ENCODE peak calls at places on chromosomes 4 and X, in four cellular contexts. Y is H1, W is HepG2, P is GM12878. Q is an unnamed sample.

GRCh38 chr4:40555176-40555900 is 74.3 kb downstream of the RBM47 start:
- DNase-seq in Y (no peak), W (no peak), P (no peak), Q (no peak)

GRCh38 chr4:76194325-76194724 is 19.3 kb downstream of the SCARB2 start:
- DNase-seq in Y (no peak), W (no peak), P (no peak), Q (no peak)

GRCh38 chr4:161650812-161651211 is 513.0 kb downstream of the FSTL5 start:
- DNase-seq in Y (no peak), W (no peak), P (peak), Q (no peak)

GRCh38 chr4:119865789-119866188 is 200.9 kb downstream of the MAD2L1 start:
- DNase-seq in Y (no peak), W (no peak), P (no peak), Q (no peak)

GRCh38 chr4:39037491-39037825 is 5.2 kb upstream of the TMEM156 start:
- DNase-seq in Y (no peak), W (no peak), P (no peak), Q (no peak)

GRCh38 chr4:182560358-182560757 is 317.2 kb downstream of the TENM3 start:
- DNase-seq in Y (peak), W (no peak), P (no peak), Q (no peak)

GRCh38 chr4:162497564-162498167 is 333.9 kb upstream of the FSTL5 start:
- DNase-seq in Y (no peak), W (peak), P (no peak), Q (peak)

GRCh38 chr4:121155893-121156292 is 8.2 kb downstream of the TNIP3 start:
- DNase-seq in Y (no peak), W (no peak), P (no peak), Q (peak)

GRCh38 chr4:94363136-94363655 is 20.6 kb upstream of the HPGDS start:
- DNase-seq in Y (no peak), W (no peak), P (no peak), Q (no peak)

GRCh38 chr4:13860126-13860525 is 232.6 kb upstream of the BOD1L1 start:
- DNase-seq in Y (no peak), W (peak), P (no peak), Q (peak)

GRCh38 chrX:66602381-66602938 is 36.4 kb downstream of the EDA2R start:
- DNase-seq in Y (no peak), W (peak), P (no peak), Q (no peak)

GRCh38 chrX:20988118-20988517 is 386.1 kb upstream of the CNKSR2 start:
- DNase-seq in Y (no peak), W (no peak), P (no peak), Q (no peak)

GRCh38 chr4:17324431-17324830 is 187.5 kb downstream of the QDPR start:
- DNase-seq in Y (peak), W (peak), P (no peak), Q (peak)

GRCh38 chr4:108926058-108926457 is 163.2 kb upstream of the ETNPPL start:
- DNase-seq in Y (no peak), W (no peak), P (no peak), Q (no peak)

GRCh38 chr4:3473251-3473942 is 10.3 kb downstream of the DOK7 start:
- DNase-seq in Y (no peak), W (no peak), P (no peak), Q (no peak)

GRCh38 chr4:8646296-8647093 is 53.9 kb downstream of the CPZ start:
- DNase-seq in Y (no peak), W (no peak), P (no peak), Q (no peak)

GRCh38 chr4:87983996-87984395 is 8.5 kb downstream of the SPP1 start:
- DNase-seq in Y (no peak), W (no peak), P (no peak), Q (no peak)

GRCh38 chrX:106481341-106481740 is 130.4 kb upstream of the RADX start:
- DNase-seq in Y (peak), W (peak), P (peak), Q (peak)

GRCh38 chrX:130523460-130524394 is 121.9 kb downstream of the RBMX2 start:
- DNase-seq in Y (peak), W (no peak), P (no peak), Q (peak)

GRCh38 chr4:3313556-3314228 is 20.9 kb downstream of the RGS12 start:
- DNase-seq in Y (no peak), W (no peak), P (no peak), Q (no peak)

GRCh38 chr4:38920186-38920585 is 52.6 kb downstream of the FAM114A1 start:
- DNase-seq in Y (no peak), W (no peak), P (no peak), Q (no peak)

GRCh38 chrX:9788908-9789307 is 2.7 kb downstream of the SHROOM2 start:
- DNase-seq in Y (no peak), W (peak), P (no peak), Q (no peak)

GRCh38 chr4:93791570-93792195 is 36.9 kb upstream of the ATOH1 start:
- DNase-seq in Y (peak), W (peak), P (no peak), Q (peak)

GRCh38 chrX:3548743-3549441 is 164.6 kb downstream of the PRKX start:
- DNase-seq in Y (no peak), W (peak), P (no peak), Q (peak)

GRCh38 chrX:3550160-3550765 is 163.2 kb downstream of the PRKX start:
- DNase-seq in Y (peak), W (no peak), P (no peak), Q (no peak)

GRCh38 chrX:3545901-3546300 is 167.5 kb downstream of the PRKX start:
- DNase-seq in Y (no peak), W (no peak), P (no peak), Q (no peak)

GRCh38 chrX:3550871-3551270 is 162.6 kb downstream of the PRKX start:
- DNase-seq in Y (no peak), W (no peak), P (no peak), Q (no peak)

DNA sequence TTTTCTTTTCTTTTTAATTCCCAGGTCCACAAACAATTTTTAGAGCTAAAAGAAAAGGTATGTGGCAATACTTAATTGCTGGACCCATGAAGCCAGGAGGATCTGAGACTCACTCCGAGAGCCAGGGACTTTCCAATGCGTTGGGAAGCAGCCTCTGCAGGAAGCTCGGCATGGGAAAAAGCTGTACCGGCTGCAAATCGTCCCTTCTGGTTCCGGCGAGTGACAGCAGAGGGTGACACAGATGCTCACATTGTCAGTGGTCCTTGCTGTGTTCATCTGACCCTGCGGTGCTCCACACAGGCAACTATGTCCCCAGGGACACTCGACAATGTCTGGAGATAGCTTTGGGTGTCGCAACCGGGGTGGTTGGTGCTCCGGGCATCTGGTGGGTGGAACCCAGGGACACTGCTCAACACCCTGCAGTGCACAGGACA is 164.0 kb downstream of the PRKX start:
- DNase-seq in Y (no peak), W (no peak), P (no peak), Q (peak)
- TF ChIP-seq TCF12 in Y (no peak), W (no peak), P (no peak), Q (no peak)

GRCh38 chrX:153635388-153635787 is 11.6 kb upstream of the DUSP9 start:
- DNase-seq in Y (no peak), W (no peak), P (no peak), Q (peak)
- TF ChIP-seq TCF12 in Y (no peak), W (no peak), P (no peak), Q (no peak)

DNA sequence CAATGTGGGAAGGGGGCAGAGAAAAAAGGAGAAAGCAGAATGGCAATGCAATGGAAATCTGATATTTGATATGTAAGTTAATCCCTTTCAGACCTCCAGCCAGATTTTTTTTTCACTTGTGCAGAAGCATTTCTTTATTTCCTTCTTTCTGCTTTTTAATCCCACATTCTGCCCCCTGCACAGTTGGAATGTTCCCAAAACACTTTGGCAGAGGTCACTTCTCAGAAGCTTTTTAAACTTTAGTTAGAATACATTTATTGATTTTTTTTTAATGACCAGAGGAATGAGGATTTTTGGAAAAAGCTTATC is 174.4 kb downstream of the ADGRL3 start:
- DNase-seq in Y (no peak), W (no peak), P (no peak), Q (no peak)
- TF ChIP-seq TCF12 in Y (no peak), W (no peak), P (no peak), Q (no peak)

DNA sequence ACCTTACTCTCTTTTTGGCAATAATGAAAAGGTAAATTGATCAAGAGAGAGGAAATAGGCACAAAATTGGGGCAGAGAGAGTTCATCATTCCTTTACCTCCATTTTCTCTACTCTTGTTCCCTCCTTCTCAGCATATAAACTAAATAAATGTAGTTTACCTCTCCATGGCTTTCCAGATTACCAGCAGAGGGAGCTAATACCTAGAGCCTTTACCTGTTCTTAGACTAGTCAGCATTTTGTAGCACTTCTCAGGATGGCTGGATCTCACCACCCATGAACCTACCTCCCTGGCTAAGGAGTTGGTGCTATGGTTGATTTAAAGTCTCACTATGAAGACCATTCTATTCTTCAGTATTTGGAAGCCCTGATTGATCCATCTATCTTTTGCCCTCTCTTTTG is 15.7 kb downstream of the OFD1 start:
- DNase-seq in Y (no peak), W (peak), P (no peak), Q (peak)
- TF ChIP-seq TCF12 in Y (no peak), W (no peak), P (no peak), Q (no peak)

Q was measured in SK-N-SH.